ENCODE peak calls at places on chromosomes 2 and 18, in eight cellular contexts. Y is mesenchymal stem cell, V is NB4, D is lung, Z is gastrocnemius medialis, N is colonic mucosa, I is left lung, H is K562. J is an unnamed sample.

GRCh38 chr2:104215269-104216161 is 638.4 kb upstream of the POU3F3 start:
- DNase-seq in H (no peak), N (no peak), V (no peak), Y (no peak), I (no peak), Z (no peak), D (no peak), J (no peak)

GRCh38 chr2:237411683-237412349 is 2.1 kb downstream of the COL6A3 start:
- DNase-seq in V (no peak), N (no peak), Z (no peak), Y (peak), I (peak), H (no peak), D (no peak), J (peak)

GRCh38 chr2:207122914-207123744 is 42.6 kb downstream of the KLF7 start:
- DNase-seq in Z (no peak), H (no peak), N (no peak), V (no peak), D (no peak), I (no peak), Y (no peak), J (peak)

GRCh38 chr2:191790737-191791136 is 56.2 kb downstream of the CAVIN2 start:
- DNase-seq in Z (no peak), D (no peak), N (no peak), H (no peak), I (no peak), V (no peak), Y (peak), J (no peak)

GRCh38 chr2:110745048-110745447 is 12.7 kb downstream of the ACOXL start:
- DNase-seq in D (no peak), V (no peak), H (no peak), I (no peak), N (no peak), Z (no peak), Y (no peak), J (no peak)

GRCh38 chr2:226118471-226119429 is 680.9 kb downstream of the IRS1 start:
- DNase-seq in I (peak), H (no peak), Y (peak), V (peak), D (no peak), N (no peak), Z (peak), J (peak)

GRCh38 chr2:27572439-27572838 is 10.4 kb upstream of the ZNF512 start:
- DNase-seq in I (no peak), D (no peak), N (no peak), H (no peak), V (no peak), Y (no peak), Z (no peak), J (no peak)

GRCh38 chr2:150630587-150631235 is 143.2 kb upstream of the RND3 start:
- DNase-seq in V (no peak), I (no peak), Z (no peak), D (no peak), Y (no peak), N (no peak), H (no peak), J (peak)

GRCh38 chr2:113273031-113273551 is 5.6 kb downstream of the PAX8 start:
- DNase-seq in D (no peak), I (no peak), Z (no peak), V (no peak), N (no peak), Y (peak), H (no peak), J (peak)

GRCh38 chr2:53516650-53517049 is 251.0 kb upstream of the CHAC2 start:
- DNase-seq in I (no peak), Z (no peak), Y (no peak), H (no peak), N (no peak), D (no peak), V (no peak), J (no peak)

GRCh38 chr18:24315170-24315569 is 82.5 kb downstream of the OSBPL1A start:
- DNase-seq in D (no peak), N (no peak), Y (peak), Z (no peak), H (no peak), I (no peak), V (peak), J (no peak)

GRCh38 chr2:45067859-45068642 is 58.8 kb upstream of the SIX2 start:
- DNase-seq in H (no peak), V (no peak), N (no peak), Y (no peak), Z (peak), D (no peak), I (no peak), J (peak)

GRCh38 chr2:45992021-45992745 is 305.0 kb upstream of the EPAS1 start:
- DNase-seq in D (peak), I (no peak), Y (no peak), N (peak), V (no peak), Z (no peak), H (no peak), J (peak)

GRCh38 chr2:173851256-173851655 is 113.9 kb downstream of the SP3 start:
- DNase-seq in D (peak), Z (no peak), Y (no peak), N (no peak), V (no peak), I (no peak), H (no peak), J (no peak)

GRCh38 chr2:26186371-26186770 is 13.5 kb downstream of the GAREM2 start:
- DNase-seq in H (no peak), Y (no peak), D (no peak), V (peak), N (no peak), I (no peak), Z (no peak), J (no peak)

GRCh38 chr2:101175991-101176390 is 24.8 kb upstream of the TBC1D8 start:
- DNase-seq in N (no peak), H (no peak), V (no peak), Y (no peak), D (no peak), I (no peak), Z (no peak), J (no peak)

GRCh38 chr2:46878886-46879285 is 36.7 kb downstream of the MCFD2 start:
- DNase-seq in N (no peak), D (peak), V (no peak), Z (no peak), I (peak), Y (peak), H (no peak), J (no peak)

GRCh38 chr2:50392185-50392584 is 639.7 kb downstream of the NRXN1 start:
- DNase-seq in D (no peak), I (no peak), V (no peak), Z (no peak), Y (no peak), N (no peak), H (no peak), J (no peak)

GRCh38 chr2:189091253-189091652 is 88.3 kb downstream of the COL5A2 start:
- DNase-seq in N (no peak), Z (no peak), H (no peak), Y (no peak), I (no peak), D (no peak), V (no peak), J (no peak)

GRCh38 chr2:66899648-66900047 is 464.7 kb downstream of the MEIS1 start:
- DNase-seq in Z (no peak), I (no peak), D (no peak), Y (peak), N (no peak), H (no peak), V (no peak), J (no peak)

GRCh38 chr2:67260348-67261277 is 136.5 kb upstream of the ETAA1 start:
- DNase-seq in N (peak), H (no peak), V (no peak), D (peak), Z (peak), I (no peak), Y (peak), J (peak)

GRCh38 chr2:196293751-196294486 is 122.5 kb upstream of the STK17B start:
- DNase-seq in Z (no peak), Y (peak), V (peak), I (no peak), D (no peak), H (no peak), N (no peak), J (peak)

GRCh38 chr18:46413684-46414083 is 243.3 kb downstream of the LOXHD1 start:
- DNase-seq in H (no peak), I (no peak), Z (no peak), V (no peak), Y (no peak), N (no peak), D (no peak), J (no peak)

GRCh38 chr2:177618270-177619253 is 226.0 kb downstream of the AGPS start:
- DNase-seq in N (peak), D (peak), H (peak), V (peak), Z (peak), Y (peak), I (peak), J (peak)

GRCh38 chr2:86747708-86748627 is 27.9 kb downstream of the RMND5A start:
- DNase-seq in Y (peak), I (no peak), D (no peak), Z (no peak), N (peak), H (peak), V (peak), J (peak)

GRCh38 chr2:28753043-28753683 is 1.5 kb downstream of the PPP1CB start:
- DNase-seq in Z (peak), I (no peak), N (peak), Y (peak), H (peak), D (no peak), V (peak), J (peak)

GRCh38 chr18:21100141-21100540 is 11.5 kb downstream of the ROCK1 start:
- DNase-seq in N (no peak), I (no peak), Y (peak), H (no peak), D (no peak), Z (no peak), V (no peak), J (no peak)

GRCh38 chr18:58338961-58339722 is 289.7 kb downstream of the ALPK2 start:
- DNase-seq in V (no peak), D (no peak), H (no peak), Z (no peak), I (no peak), N (no peak), Y (peak), J (peak)

GRCh38 chr2:10981941-10982381 is 70.2 kb downstream of the KCNF1 start:
- DNase-seq in N (no peak), D (no peak), H (no peak), Z (no peak), V (no peak), Y (no peak), I (peak), J (no peak)

GRCh38 chr2:233032551-233033320 is at the start of gene NEU2:
- DNase-seq in V (no peak), H (no peak), I (no peak), D (no peak), Y (no peak), N (no peak), Z (no peak), J (no peak)

DNA sequence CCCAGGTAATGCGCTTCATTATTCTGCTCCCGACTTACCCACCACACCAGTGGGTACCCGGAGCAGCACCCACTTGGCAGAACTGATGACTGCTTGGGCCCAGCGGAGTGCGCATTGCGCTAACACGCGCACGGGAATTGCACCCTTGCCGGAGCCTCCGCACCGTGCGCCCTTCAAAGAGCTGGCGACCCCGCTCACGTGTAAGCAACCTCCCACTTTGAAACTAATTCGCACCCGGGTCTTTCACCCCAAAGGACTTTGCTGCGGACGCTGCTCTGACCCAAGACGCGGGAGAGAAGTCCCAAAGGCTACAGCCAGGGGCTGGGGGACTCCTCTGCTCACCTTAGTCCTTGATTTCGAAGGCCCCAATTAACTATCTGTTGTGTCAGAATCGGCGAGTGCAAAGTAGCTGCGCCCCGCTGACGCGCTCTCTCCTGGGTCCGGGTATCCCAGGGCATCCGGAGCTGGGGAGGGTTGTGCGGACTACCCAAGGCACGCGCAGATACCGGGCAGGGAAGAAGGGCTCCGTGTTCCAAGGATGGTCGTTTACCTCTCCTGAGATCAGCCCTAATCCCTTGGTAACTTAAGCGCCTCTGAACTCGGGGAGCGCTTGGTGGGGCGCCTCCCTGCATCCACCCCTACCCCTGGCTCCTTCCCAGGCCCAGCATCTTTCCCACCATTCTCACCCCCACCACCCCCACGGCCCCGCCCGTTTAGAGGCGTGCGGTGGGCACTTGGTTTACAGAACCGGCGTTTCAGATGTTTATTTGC is 13.1 kb upstream of the SATB2 start:
- DNase-seq in Y (no peak), V (no peak), D (no peak), H (no peak), I (no peak), Z (no peak), N (peak), J (no peak)
- H3K4me3 ChIP-seq in Y (peak), V (no peak), D (no peak), H (peak), I (no peak), Z (peak), N (peak), J (peak)

GRCh38 chr18:45328271-45328670 is 287.0 kb upstream of the SLC14A2 start:
- DNase-seq in Y (no peak), Z (peak), H (no peak), N (no peak), D (no peak), I (no peak), V (no peak), J (no peak)
- H3K4me3 ChIP-seq in Y (no peak), Z (no peak), H (no peak), N (no peak), D (no peak), I (no peak), V (no peak), J (no peak)

DNA sequence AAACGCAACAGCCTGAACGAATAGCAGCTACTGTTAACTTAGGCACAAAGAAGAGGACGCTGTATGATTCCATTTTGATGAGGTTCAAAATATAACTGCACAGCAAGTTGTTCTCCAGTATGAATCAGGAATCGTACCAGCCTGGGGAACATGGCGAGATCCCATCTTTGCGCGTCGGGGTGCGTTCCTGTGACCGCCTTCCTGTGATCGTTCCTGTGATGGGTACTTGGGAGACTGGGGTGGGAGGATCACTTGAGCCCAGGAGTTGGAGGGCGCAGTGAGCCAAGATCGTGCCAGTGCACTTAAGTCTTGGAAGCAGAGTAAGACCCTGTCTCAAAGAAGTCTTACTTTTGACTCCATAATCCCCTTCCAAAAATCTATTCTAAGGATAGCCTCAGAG is 951 bp upstream of the WDR33 start:
- DNase-seq in I (no peak), N (no peak), D (no peak), Y (no peak), Z (no peak), H (no peak), V (no peak), J (no peak)
- H3K4me3 ChIP-seq in I (no peak), N (no peak), D (no peak), Y (peak), Z (peak), H (peak), V (peak), J (peak)

GRCh38 chr2:241924909-241925250 is 55.4 kb downstream of the RTP5 start:
- DNase-seq in H (no peak), V (no peak), D (no peak), Z (no peak), Y (no peak), N (no peak), I (no peak), J (no peak)

GRCh38 chr2:241925277-241925676 is 55.7 kb downstream of the RTP5 start:
- DNase-seq in H (no peak), I (no peak), Y (no peak), V (no peak), D (no peak), N (no peak), Z (no peak), J (no peak)

GRCh38 chr2:241926541-241927311 is 57.2 kb downstream of the RTP5 start:
- DNase-seq in I (peak), D (no peak), Y (no peak), V (no peak), N (no peak), Z (no peak), H (no peak), J (no peak)

GRCh38 chr2:241924069-241924908 is 54.8 kb downstream of the RTP5 start:
- DNase-seq in H (no peak), Z (no peak), N (no peak), D (no peak), V (peak), I (no peak), Y (no peak), J (no peak)

GRCh38 chr2:241925821-241926441 is 56.4 kb downstream of the RTP5 start:
- DNase-seq in N (no peak), Y (no peak), Z (no peak), D (no peak), V (no peak), H (no peak), I (no peak), J (no peak)
- H3K4me3 ChIP-seq in N (no peak), Y (no peak), Z (no peak), D (no peak), V (no peak), H (no peak), I (no peak), J (no peak)

DNA sequence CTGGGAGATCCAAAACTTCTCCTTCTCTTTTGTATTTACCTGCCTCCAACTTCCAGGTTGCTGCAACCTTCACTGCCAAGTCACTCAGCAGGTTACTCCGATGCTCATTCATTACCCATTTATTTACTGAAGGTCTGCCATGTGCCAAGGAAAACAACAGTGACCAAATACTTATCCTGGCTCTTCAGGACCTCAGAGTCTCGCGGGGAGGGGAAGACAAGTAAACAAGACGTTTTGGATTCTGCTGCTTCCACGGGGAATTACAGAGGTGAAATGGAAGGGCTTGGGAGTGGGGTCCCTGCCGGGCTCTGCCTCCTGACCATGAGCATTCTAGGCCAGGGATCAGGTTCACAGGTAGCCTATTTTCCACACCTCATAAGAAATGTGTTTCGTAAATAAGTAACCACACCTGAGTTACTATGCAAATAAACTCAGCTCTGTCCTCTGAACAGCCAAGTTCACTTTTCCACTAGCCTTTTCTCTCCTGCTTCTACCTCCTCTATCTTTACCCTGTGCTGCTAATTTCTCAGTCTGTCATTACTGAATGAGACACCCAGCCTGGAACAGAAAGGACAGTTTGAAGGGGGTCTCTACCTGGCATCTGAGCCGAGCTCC is 68.1 kb downstream of the CLHC1 start:
- DNase-seq in H (no peak), D (peak), I (no peak), Z (no peak), N (no peak), V (no peak), Y (no peak), J (no peak)
- H3K4me3 ChIP-seq in H (no peak), D (no peak), I (no peak), Z (no peak), N (no peak), V (no peak), Y (no peak), J (no peak)

DNA sequence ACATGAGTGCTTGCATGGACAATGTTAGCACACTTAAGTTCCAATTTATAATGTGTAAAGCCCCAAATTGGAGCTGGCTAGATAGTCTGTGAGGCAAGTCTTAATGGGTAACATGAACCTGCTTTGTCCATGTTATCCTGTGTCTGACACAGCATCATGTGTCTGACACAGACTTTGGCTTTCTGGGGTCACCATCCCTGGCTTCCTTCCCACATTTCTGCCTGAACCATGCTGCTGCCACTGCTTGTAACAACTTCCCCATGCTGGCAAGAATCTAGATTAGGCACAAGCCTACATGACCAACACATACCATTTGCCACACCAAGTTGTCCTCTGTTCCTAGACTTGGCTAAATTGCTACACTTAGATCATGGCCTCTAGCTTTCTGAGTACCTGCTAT is 49.8 kb upstream of the ZBTB7C start:
- DNase-seq in Z (no peak), H (no peak), Y (no peak), D (no peak), I (no peak), V (no peak), N (no peak), J (no peak)
- H3K4me3 ChIP-seq in Z (no peak), H (no peak), Y (no peak), D (no peak), I (no peak), V (no peak), N (no peak), J (no peak)